ENCODE peak calls at places on chromosomes 13 and 19, in six cellular contexts. W, A, Z, U, M and F are unnamed samples.

GRCh38 chr13:75870397-75870801 is 234.3 kb downstream of the LMO7 start:
- DNase-seq in A (no peak), M (peak; percentile 5), U (no peak), Z (peak; percentile 54), W (no peak), F (peak; percentile 15)

GRCh38 chr13:33292712-33293111 is 7.2 kb upstream of the STARD13 start:
- DNase-seq in U (no peak), Z (no peak), A (no peak), W (no peak), M (no peak), F (no peak)

GRCh38 chr19:49145485-49146407 is 9.4 kb downstream of the HRC start:
- DNase-seq in U (peak; percentile 72), A (peak; percentile 47), W (no peak), Z (peak; percentile 78), M (peak; percentile 17), F (peak; percentile 78)

GRCh38 chr19:2625434-2625833 is 77.1 kb downstream of the GNG7 start:
- DNase-seq in Z (no peak), W (no peak), U (no peak), M (no peak), A (no peak), F (no peak)

GRCh38 chr19:33796164-33797100 is at the start of gene KCTD15:
- DNase-seq in M (peak; percentile 35), W (no peak), Z (no peak), U (no peak), A (peak; percentile 60), F (no peak)

GRCh38 chr13:111122056-111122455 is 6.9 kb downstream of the ARHGEF7 start:
- DNase-seq in M (no peak), A (no peak), U (no peak), Z (peak; percentile 74), W (no peak), F (no peak)

GRCh38 chr13:110309661-110310524 is 2.8 kb downstream of the COL4A2 start:
- DNase-seq in M (no peak), W (no peak), Z (no peak), A (no peak), U (no peak), F (no peak)

GRCh38 chr13:78420814-78421213 is 182.5 kb downstream of the POU4F1 start:
- DNase-seq in A (no peak), U (no peak), Z (no peak), M (no peak), W (no peak), F (no peak)

GRCh38 chr19:1823020-1823419 is 10.9 kb upstream of the ATP8B3 start:
- DNase-seq in U (no peak), M (no peak), W (no peak), Z (no peak), A (no peak), F (no peak)

GRCh38 chr13:62879071-62879470 is 1463.4 kb upstream of the PCDH20 start:
- DNase-seq in W (no peak), U (no peak), M (no peak), A (no peak), Z (no peak), F (no peak)

GRCh38 chr13:47258384-47258783 is 361.5 kb upstream of the HTR2A start:
- DNase-seq in A (no peak), U (no peak), Z (peak; percentile 35), M (no peak), W (no peak), F (no peak)

GRCh38 chr13:106533101-106533939 is 2.1 kb downstream of the EFNB2 start:
- DNase-seq in W (peak; percentile 48), A (peak; percentile 76), Z (peak; percentile 82), U (no peak), M (peak; percentile 72), F (peak; percentile 72)

GRCh38 chr19:54535601-54536000 is 33.0 kb downstream of the LAIR2 start:
- DNase-seq in U (no peak), M (no peak), Z (no peak), W (no peak), A (no peak), F (no peak)

GRCh38 chr19:7679017-7679720 is 1.5 kb upstream of the TRAPPC5 start:
- DNase-seq in U (peak; percentile 53), A (no peak), M (peak; percentile 49), W (no peak), Z (no peak), F (no peak)

GRCh38 chr13:107275312-107275711 is 707.4 kb upstream of the ARGLU1 start:
- DNase-seq in W (no peak), A (no peak), M (no peak), Z (no peak), U (no peak), F (no peak)